ENCODE peak calls at places on chromosomes 3 and 15, in eight cellular contexts. A is HFF-Myc; H is heart right ventricle; J is fibroblast of pulmonary artery; S is astrocyte; P is CD8-positive, alpha-beta T cell; C is esophagus muscularis mucosa; Z is Peyer's patch. Q is an unnamed sample.
A peak's percentile ranks its signal among the peaks of the same experiment; 100 is the strongest.

GRCh38 chr3:158770254-158771017 is 31.4 kb upstream of the MFSD1 start:
- DNase-seq in A (no peak), H (no peak), J (peak; percentile 66), S (peak; percentile 85), P (no peak), C (peak; percentile 64), Z (no peak), Q (no peak)

GRCh38 chr3:192042116-192042515 is 581.2 kb downstream of the PYDC2 start:
- DNase-seq in A (no peak), H (no peak), J (no peak), S (no peak), P (no peak), C (no peak), Z (no peak), Q (no peak)

GRCh38 chr3:116453676-116454346 is 8.5 kb upstream of the LSAMP start:
- DNase-seq in A (no peak), H (no peak), J (peak; percentile 34), S (no peak), P (no peak), C (no peak), Z (no peak), Q (no peak)

GRCh38 chr15:69491051-69491505 is 38.5 kb downstream of the RPLP1 start:
- DNase-seq in A (no peak), H (peak; percentile 62), J (peak; percentile 4), S (peak; percentile 55), P (no peak), C (no peak), Z (no peak), Q (no peak)

GRCh38 chr3:2071531-2071930 is 27.1 kb upstream of the CNTN4 start:
- DNase-seq in A (no peak), H (no peak), J (no peak), S (no peak), P (no peak), C (no peak), Z (no peak), Q (no peak)

GRCh38 chr3:104819333-104819732 is 547.4 kb upstream of the ALCAM start:
- DNase-seq in A (no peak), H (no peak), J (no peak), S (no peak), P (no peak), C (no peak), Z (no peak), Q (no peak)

GRCh38 chr15:93030430-93031102 is 58.4 kb downstream of the RGMA start:
- DNase-seq in A (peak; percentile 22), H (peak; percentile 55), J (peak; percentile 70), S (peak; percentile 22), P (peak; percentile 67), C (no peak), Z (peak; percentile 69), Q (peak; percentile 63)

GRCh38 chr15:29618586-29618985 is 203.7 kb downstream of the TJP1 start:
- DNase-seq in A (no peak), H (no peak), J (no peak), S (no peak), P (no peak), C (no peak), Z (no peak), Q (no peak)

GRCh38 chr3:120516142-120516541 is 65.3 kb upstream of the FSTL1 start:
- DNase-seq in A (no peak), H (no peak), J (no peak), S (no peak), P (no peak), C (no peak), Z (no peak), Q (no peak)

GRCh38 chr3:66354561-66354960 is 133.8 kb downstream of the SLC25A26 start:
- DNase-seq in A (no peak), H (no peak), J (no peak), S (no peak), P (no peak), C (no peak), Z (no peak), Q (no peak)

GRCh38 chr15:55282284-55282833 is 7.3 kb downstream of the RAB27A start:
- DNase-seq in A (peak; percentile 68), H (no peak), J (peak; percentile 81), S (peak; percentile 90), P (peak; percentile 27), C (no peak), Z (no peak), Q (no peak)

GRCh38 chr15:57607570-57608000 is 15.9 kb downstream of the MYZAP start:
- DNase-seq in A (no peak), H (peak; percentile 42), J (peak; percentile 67), S (peak; percentile 17), P (no peak), C (no peak), Z (peak; percentile 86), Q (no peak)

GRCh38 chr3:28835751-28836150 is 445.1 kb upstream of the RBMS3 start:
- DNase-seq in A (no peak), H (peak; percentile 12), J (no peak), S (no peak), P (no peak), C (no peak), Z (no peak), Q (no peak)

GRCh38 chr15:66831801-66832390 is 129.9 kb downstream of the SMAD6 start:
- DNase-seq in A (no peak), H (no peak), J (no peak), S (no peak), P (no peak), C (no peak), Z (peak; percentile 24), Q (no peak)

GRCh38 chr15:42845581-42845980 is 75.0 kb downstream of the TTBK2 start:
- DNase-seq in A (no peak), H (no peak), J (no peak), S (no peak), P (no peak), C (no peak), Z (no peak), Q (no peak)

GRCh38 chr3:152270145-152270870 is 1.6 kb downstream of the MBNL1 start:
- DNase-seq in A (no peak), H (no peak), J (peak; percentile 46), S (no peak), P (no peak), C (no peak), Z (no peak), Q (no peak)

GRCh38 chr3:170977911-170978310 is 48.6 kb downstream of the SLC2A2 start:
- DNase-seq in A (no peak), H (no peak), J (peak; percentile 43), S (no peak), P (no peak), C (no peak), Z (no peak), Q (no peak)

GRCh38 chr15:66066005-66066404 is 187.5 kb downstream of the MEGF11 start:
- DNase-seq in A (no peak), H (no peak), J (no peak), S (no peak), P (no peak), C (no peak), Z (no peak), Q (no peak)

GRCh38 chr3:27340524-27340923 is 28.7 kb downstream of the NEK10 start:
- DNase-seq in A (no peak), H (no peak), J (no peak), S (no peak), P (no peak), C (no peak), Z (no peak), Q (peak; percentile 85)

GRCh38 chr15:78321041-78321570 is 19.0 kb upstream of the CRABP1 start:
- DNase-seq in A (no peak), H (no peak), J (no peak), S (no peak), P (no peak), C (no peak), Z (no peak), Q (no peak)

GRCh38 chr15:31391687-31392671 is 65.3 kb downstream of the KLF13 start:
- DNase-seq in A (no peak), H (peak; percentile 92), J (peak; percentile 89), S (peak; percentile 56), P (peak; percentile 87), C (peak; percentile 96), Z (peak; percentile 94), Q (peak; percentile 10)

GRCh38 chr3:59563072-59563605 is 513.3 kb upstream of the CFAP20DC start:
- DNase-seq in A (no peak), H (no peak), J (no peak), S (peak; percentile 64), P (no peak), C (peak; percentile 79), Z (no peak), Q (no peak)

DNA sequence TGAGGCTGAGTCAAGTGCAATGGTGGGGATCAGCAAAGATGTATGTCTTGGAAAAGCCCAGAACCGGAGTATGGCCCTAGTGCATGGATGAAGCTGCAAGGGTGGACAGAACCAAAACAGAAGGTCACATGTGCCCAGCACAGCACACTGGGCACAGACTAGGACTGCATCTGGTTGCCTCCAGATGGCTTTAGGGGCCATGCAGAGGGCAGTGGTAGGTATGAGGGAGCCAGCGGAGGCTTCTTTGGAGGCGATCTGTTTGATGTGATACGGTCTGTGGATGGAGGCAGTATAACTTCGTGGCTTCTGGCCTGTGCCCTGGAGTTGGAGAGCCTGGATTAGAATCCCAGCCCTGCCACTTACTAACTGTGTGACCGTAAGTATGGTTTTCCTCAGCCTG is 29.4 kb downstream of the SV2B start:
- DNase-seq in A (no peak), H (no peak), J (no peak), S (no peak), P (no peak), C (no peak), Z (no peak), Q (no peak)
- H3K4me3 ChIP-seq in A (no peak overlapping the region), H (no peak overlapping the region), J (no peak overlapping the region), S (no peak overlapping the region), P (no peak overlapping the region), C (no peak overlapping the region), Z (no peak overlapping the region), Q (no peak overlapping the region)

GRCh38 chr15:64045774-64046346 is 425 bp downstream of the DAPK2 start:
- DNase-seq in A (no peak), H (peak; percentile 58), J (no peak), S (no peak), P (no peak), C (no peak), Z (peak; percentile 73), Q (no peak)
- H3K4me3 ChIP-seq in A (peak overlapping the region; percentile 45), H (peak overlapping the region; percentile 61), J (peak overlapping the region; percentile 34), S (peak overlapping the region; percentile 62), P (peak overlapping the region; percentile 26), C (peak overlapping the region; percentile 64), Z (peak overlapping the region; percentile 88), Q (no peak overlapping the region)

DNA sequence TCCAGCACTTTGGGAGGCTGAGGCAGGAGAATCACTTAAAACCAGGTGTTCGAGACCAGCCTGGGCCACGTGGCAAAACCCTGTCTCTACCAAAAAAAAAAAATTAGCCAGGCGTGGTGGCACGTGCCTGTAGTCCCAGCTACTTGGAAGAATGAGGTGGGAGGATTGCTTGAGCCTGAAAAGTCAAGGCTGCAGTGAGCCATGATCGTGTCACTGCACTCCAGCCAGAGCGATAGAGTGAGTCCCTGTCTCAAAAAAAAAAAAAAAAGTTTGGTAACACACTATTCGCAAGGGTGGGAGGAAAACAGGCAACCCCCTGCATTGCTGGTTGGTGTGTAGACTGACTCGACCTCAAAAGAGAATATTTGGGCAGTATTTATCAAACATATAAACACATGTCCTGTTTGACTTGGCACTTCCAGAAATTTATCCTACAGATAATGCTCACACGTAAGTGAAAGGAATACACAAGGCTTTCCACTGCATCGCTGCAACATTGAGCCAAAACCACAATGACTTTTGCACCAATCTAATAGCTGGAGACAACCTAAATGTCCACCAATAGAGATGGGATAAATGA is 3.1 kb upstream of the ANPEP start:
- DNase-seq in A (no peak), H (no peak), J (peak; percentile 39), S (peak; percentile 48), P (no peak), C (no peak), Z (no peak), Q (no peak)
- H3K4me3 ChIP-seq in A (no peak overlapping the region), H (no peak overlapping the region), J (no peak overlapping the region), S (no peak overlapping the region), P (no peak overlapping the region), C (no peak overlapping the region), Z (no peak overlapping the region), Q (no peak overlapping the region)

GRCh38 chr3:39096775-39097174 is 10.7 kb downstream of the GORASP1 start:
- DNase-seq in A (no peak), H (no peak), J (peak; percentile 28), S (peak; percentile 37), P (no peak), C (peak; percentile 87), Z (no peak), Q (no peak)
- H3K4me3 ChIP-seq in A (no peak overlapping the region), H (no peak overlapping the region), J (no peak overlapping the region), S (no peak overlapping the region), P (no peak overlapping the region), C (no peak overlapping the region), Z (no peak overlapping the region), Q (no peak overlapping the region)